ENCODE peak calls at places on chromosomes 3 and 15, in ten cellular contexts. E, N, H, T, Y, O, S, V, Q and P are unnamed samples.
A peak's percentile ranks its signal among the peaks of the same experiment; 100 is the strongest.

GRCh38 chr3:129432036-129432435 is 3.6 kb upstream of the EFCAB12 start:
- DNase-seq in O (no peak), Y (no peak), H (no peak), V (no peak), T (no peak), N (no peak), E (no peak), Q (no peak), S (no peak), P (no peak)

GRCh38 chr3:196317702-196318467 is at the start of gene DYNLT2B:
- DNase-seq in S (peak; percentile 67), T (peak; percentile 88), V (peak; percentile 93), Y (peak; percentile 88), O (peak; percentile 88), Q (peak; percentile 95), H (peak; percentile 92), N (peak; percentile 89), E (peak; percentile 97), P (peak; percentile 59)

GRCh38 chr3:71908001-71908400 is 123.1 kb upstream of the PROK2 start:
- DNase-seq in H (no peak), E (no peak), N (no peak), T (no peak), O (no peak), V (no peak), S (no peak), Q (peak; percentile 68), Y (no peak), P (no peak)

GRCh38 chr3:42887084-42887483 is 11.4 kb upstream of the CYP8B1 start:
- DNase-seq in S (no peak), V (no peak), T (no peak), N (no peak), Y (no peak), O (no peak), H (no peak), Q (no peak), E (no peak), P (no peak)

GRCh38 chr3:150376001-150376848 is 31.9 kb upstream of the TSC22D2 start:
- DNase-seq in S (no peak), T (no peak), V (no peak), O (peak; percentile 46), Y (peak; percentile 43), Q (no peak), E (no peak), H (no peak), N (no peak), P (no peak)

GRCh38 chr15:26841514-26841913 is 25.3 kb upstream of the GABRA5 start:
- DNase-seq in Q (no peak), N (no peak), V (no peak), O (no peak), S (no peak), T (no peak), H (no peak), E (no peak), Y (no peak), P (no peak)

GRCh38 chr15:49712162-49712561 is 91.3 kb downstream of the DTWD1 start:
- DNase-seq in S (no peak), T (no peak), V (no peak), Q (no peak), N (no peak), E (no peak), Y (no peak), H (no peak), O (no peak), P (no peak)

GRCh38 chr15:53716909-53717878 is 42.3 kb downstream of the WDR72 start:
- DNase-seq in Q (no peak), S (no peak), Y (no peak), E (peak; percentile 32), H (no peak), V (no peak), O (no peak), N (peak; percentile 15), T (no peak), P (no peak)

GRCh38 chr15:40279437-40280141 is 3.3 kb downstream of the ANKRD63 start:
- DNase-seq in Y (peak; percentile 75), O (peak; percentile 68), N (peak; percentile 52), V (peak; percentile 86), T (peak; percentile 82), E (peak; percentile 35), H (peak; percentile 79), S (no peak), Q (no peak), P (no peak)

GRCh38 chr15:38176696-38177095 is 75.9 kb upstream of the SPRED1 start:
- DNase-seq in O (no peak), S (no peak), E (peak; percentile 50), H (no peak), V (no peak), N (no peak), Q (no peak), Y (no peak), T (no peak), P (no peak)

GRCh38 chr3:65334045-65334665 is 646.4 kb upstream of the ADAMTS9 start:
- DNase-seq in T (no peak), Q (no peak), Y (no peak), H (no peak), O (peak; percentile 64), V (no peak), E (no peak), N (no peak), S (no peak), P (no peak)

GRCh38 chr3:189267981-189268613 is 96.3 kb downstream of the TPRG1 start:
- DNase-seq in H (no peak), S (no peak), Q (no peak), Y (no peak), E (no peak), T (no peak), N (no peak), V (no peak), O (peak; percentile 44), P (no peak)

GRCh38 chr3:172511783-172512357 is 11.4 kb downstream of the TNFSF10 start:
- DNase-seq in E (no peak), T (no peak), Q (no peak), H (no peak), O (no peak), N (no peak), S (peak; percentile 42), Y (no peak), V (no peak), P (no peak)

GRCh38 chr3:172515130-172515918 is 7.9 kb downstream of the TNFSF10 start:
- DNase-seq in E (no peak), Y (no peak), T (no peak), N (no peak), H (no peak), Q (no peak), V (no peak), S (no peak), O (no peak), P (no peak)

GRCh38 chr3:172514678-172515077 is 8.6 kb downstream of the TNFSF10 start:
- DNase-seq in H (no peak), Q (no peak), O (no peak), E (no peak), N (no peak), Y (no peak), S (no peak), V (no peak), T (no peak), P (no peak)

GRCh38 chr3:172513488-172513887 is 9.7 kb downstream of the TNFSF10 start:
- DNase-seq in Y (no peak), Q (no peak), H (no peak), V (no peak), N (no peak), E (no peak), S (no peak), T (no peak), O (no peak), P (no peak)

DNA sequence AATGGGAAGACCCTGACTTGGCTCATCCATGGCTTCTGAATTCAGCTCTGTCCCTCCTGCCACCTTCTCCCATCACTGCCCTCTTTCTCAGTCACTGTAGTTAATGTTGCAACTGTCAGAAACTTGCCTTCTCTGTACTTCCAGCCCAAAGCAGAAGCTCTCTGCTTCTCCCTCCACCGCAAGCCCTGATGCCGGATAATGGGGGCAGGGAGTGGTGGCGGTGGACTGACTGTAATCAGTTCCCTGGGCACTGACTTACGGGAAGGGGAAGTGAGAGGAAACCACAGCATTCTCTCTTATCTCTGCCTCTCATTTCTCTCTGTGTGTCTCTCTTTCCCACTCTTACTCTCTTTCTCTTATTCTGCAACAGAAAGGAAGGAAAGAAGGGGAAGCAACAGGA is 10.9 kb downstream of the TNFSF10 start:
- DNase-seq in Y (no peak), H (peak; percentile 78), V (no peak), O (peak; percentile 27), N (peak; percentile 43), S (peak; percentile 55), E (peak; percentile 39), Q (peak; percentile 76), T (peak; percentile 66), P (no peak)
- H3K4me3 ChIP-seq in Y (no peak overlapping the region), H (no peak overlapping the region), V (no peak overlapping the region), O (no peak overlapping the region), N (no peak overlapping the region), S (no peak overlapping the region), E (peak overlapping the region; percentile 5), Q (no peak overlapping the region), T (no peak overlapping the region), P (no peak overlapping the region)

DNA sequence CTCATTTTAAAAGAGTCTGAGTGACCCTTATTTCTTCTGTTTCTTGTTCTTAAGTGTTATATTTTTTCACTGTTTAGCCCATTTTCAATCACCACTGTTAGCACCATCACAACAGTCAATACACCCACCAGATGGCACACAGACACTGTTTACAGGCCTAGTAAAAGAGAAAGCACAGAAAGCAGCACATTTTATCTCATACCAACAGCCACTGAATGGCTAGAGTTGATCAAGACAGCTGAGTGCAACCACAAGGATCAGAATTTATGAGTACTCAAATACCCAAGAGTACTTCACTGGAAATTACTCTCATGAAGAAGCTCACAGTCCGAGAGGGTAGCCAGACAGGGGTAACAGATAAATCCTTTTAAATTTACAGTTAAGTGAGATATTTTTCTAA is 127.0 kb downstream of the TFDP2 start:
- DNase-seq in H (no peak), N (peak; percentile 79), Y (no peak), Q (no peak), T (no peak), V (no peak), O (no peak), E (peak; percentile 15), S (peak; percentile 45), P (peak; percentile 18)
- TF ChIP-seq CTCF in H (no peak), N (peak; percentile 81), Y (peak; percentile 11), Q (no peak), T (no peak), V (no peak), O (peak; percentile 58), E (peak; percentile 33), S (peak; percentile 44), P (peak; percentile 18)

DNA sequence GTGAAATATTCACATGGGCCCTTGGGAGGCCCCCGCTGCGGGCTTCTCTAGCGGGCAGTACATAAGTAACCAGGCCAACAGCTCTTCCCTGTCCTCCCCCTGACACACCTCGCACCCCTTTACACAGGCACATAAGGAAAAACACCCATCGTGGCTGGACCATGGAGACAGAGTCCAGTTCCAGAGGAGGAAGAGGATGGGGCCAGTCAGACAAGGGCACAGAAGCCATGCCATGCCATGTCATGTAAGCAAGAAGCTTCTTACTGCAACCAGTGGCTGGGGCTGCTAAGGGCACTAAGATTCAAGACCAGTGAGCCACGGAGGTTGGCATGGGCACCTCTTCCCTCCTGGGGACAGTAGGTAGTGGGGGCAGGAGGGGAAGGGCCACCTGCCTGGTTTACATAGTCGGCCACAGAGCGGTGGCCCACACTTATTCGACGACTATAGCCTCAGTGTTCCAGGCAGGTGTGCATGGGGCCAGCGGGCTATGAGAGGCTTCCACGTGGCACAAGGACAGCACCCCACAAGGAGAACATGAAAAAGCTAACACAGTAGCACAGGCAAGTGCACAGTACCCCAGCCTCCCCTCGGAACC is 5.7 kb upstream of the CYP11A1 start:
- DNase-seq in N (no peak), S (no peak), V (no peak), H (no peak), Q (no peak), Y (no peak), O (no peak), T (no peak), E (no peak), P (no peak)
- H3K4me3 ChIP-seq in N (peak overlapping the region; percentile 71), S (peak overlapping the region; percentile 69), V (no peak overlapping the region), H (no peak overlapping the region), Q (no peak overlapping the region), Y (no peak overlapping the region), O (no peak overlapping the region), T (no peak overlapping the region), E (peak overlapping the region; percentile 92), P (no peak overlapping the region)

GRCh38 chr15:51229907-51230328 is 108.5 kb downstream of the CYP19A1 start:
- DNase-seq in O (no peak), E (peak; percentile 69), V (no peak), T (no peak), N (peak; percentile 2), S (no peak), Y (no peak), Q (no peak), H (no peak), P (no peak)
- TF ChIP-seq CTCF in O (no peak), E (peak; percentile 54), V (no peak), T (no peak), N (peak; percentile 60), S (peak; percentile 16), Y (peak; percentile 48), Q (no peak), H (peak; percentile 30), P (peak; percentile 31)